ENCODE peak calls at places on chromosomes 11 and 22, in six cellular contexts. V, I, X, G, Q and S are unnamed samples.

GRCh38 chr11:84452211-84452610 is 1166.0 kb upstream of the CCDC90B start:
- DNase-seq in V (no peak), G (no peak), Q (no peak), X (no peak), I (no peak), S (no peak)

GRCh38 chr11:64753380-64754123 is 6.2 kb downstream of the PYGM start:
- DNase-seq in I (no peak), V (no peak), G (no peak), Q (no peak), X (no peak), S (no peak)

GRCh38 chr11:124113890-124114289 is 1.4 kb upstream of the VWA5A start:
- DNase-seq in X (no peak), I (no peak), V (no peak), G (peak), Q (peak), S (peak)

GRCh38 chr11:7347611-7348431 is 96.1 kb downstream of the SYT9 start:
- DNase-seq in I (no peak), V (no peak), X (no peak), Q (no peak), G (no peak), S (no peak)

GRCh38 chr11:63829823-63830489 is 9.0 kb upstream of the MARK2 start:
- DNase-seq in Q (no peak), V (peak), X (no peak), I (no peak), G (peak), S (peak)

GRCh38 chr11:1774886-1775285 is 11.2 kb upstream of the CTSD start:
- DNase-seq in X (no peak), Q (no peak), G (no peak), V (no peak), I (no peak), S (no peak)

GRCh38 chr22:20582520-20583361 is 75.3 kb downstream of the MED15 start:
- DNase-seq in I (no peak), Q (no peak), G (no peak), V (no peak), X (no peak), S (no peak)

GRCh38 chr22:19455585-19456370 is 8.3 kb upstream of the C22orf39 start:
- DNase-seq in I (no peak), V (peak), G (no peak), Q (no peak), X (no peak), S (peak)

GRCh38 chr11:125100136-125100535 is 11.3 kb downstream of the TMEM218 start:
- DNase-seq in Q (no peak), G (no peak), I (no peak), X (no peak), V (no peak), S (no peak)

GRCh38 chr22:31607696-31608095 is 54.3 kb downstream of the PISD start:
- DNase-seq in Q (no peak), G (no peak), X (no peak), I (no peak), V (no peak), S (no peak)

GRCh38 chr11:101127699-101128570 is 1.7 kb downstream of the PGR start:
- DNase-seq in Q (peak), I (no peak), G (no peak), V (no peak), X (no peak), S (no peak)

GRCh38 chr11:34380696-34381095 is 22.9 kb upstream of the ABTB2 start:
- DNase-seq in X (no peak), Q (no peak), I (no peak), V (peak), G (no peak), S (peak)

GRCh38 chr11:46278387-46279173 is 1.1 kb downstream of the CREB3L1 start:
- DNase-seq in Q (peak), V (peak), G (peak), I (peak), X (no peak), S (peak)

GRCh38 chr11:125402436-125402835 is 93.6 kb downstream of the FEZ1 start:
- DNase-seq in X (no peak), V (peak), Q (peak), I (no peak), G (peak), S (peak)

GRCh38 chr22:25083414-25084166 is 116.1 kb upstream of the CRYBB3 start:
- DNase-seq in G (no peak), V (no peak), I (no peak), X (no peak), Q (no peak), S (no peak)

GRCh38 chr11:2778630-2779498 is 79.1 kb upstream of the KCNQ1OT1 start:
- DNase-seq in V (peak), X (no peak), Q (peak), I (no peak), G (peak), S (no peak)

GRCh38 chr22:20494978-20495860 is at the start of gene KLHL22:
- DNase-seq in G (peak), Q (peak), V (peak), X (peak), I (peak), S (peak)

GRCh38 chr11:1500466-1501420 is 14.2 kb upstream of the MOB2 start:
- DNase-seq in V (no peak), X (no peak), I (no peak), Q (no peak), G (no peak), S (no peak)

GRCh38 chr11:28566643-28567042 is 458.5 kb downstream of the METTL15 start:
- DNase-seq in I (no peak), X (no peak), G (peak), Q (peak), V (peak), S (peak)

GRCh38 chr11:3834349-3835099 is 6.2 kb downstream of the RHOG start:
- DNase-seq in I (no peak), G (no peak), Q (no peak), V (no peak), X (peak), S (no peak)

GRCh38 chr11:36389811-36390210 is 93.7 kb downstream of the PRR5L start:
- DNase-seq in I (no peak), Q (no peak), G (no peak), X (no peak), V (no peak), S (no peak)

GRCh38 chr11:130623909-130624668 is 175.6 kb downstream of the ADAMTS15 start:
- DNase-seq in I (no peak), X (no peak), V (no peak), Q (no peak), G (peak), S (no peak)

GRCh38 chr11:28520291-28520690 is 412.1 kb downstream of the METTL15 start:
- DNase-seq in G (no peak), I (no peak), Q (no peak), V (no peak), X (no peak), S (no peak)

GRCh38 chr11:84322211-84322610 is 1036.0 kb upstream of the CCDC90B start:
- DNase-seq in X (no peak), V (no peak), Q (no peak), I (no peak), G (no peak), S (no peak)

GRCh38 chr11:2797181-2797711 is 88.3 kb downstream of the CDKN1C start:
- DNase-seq in X (no peak), V (no peak), Q (no peak), G (no peak), I (no peak), S (no peak)

GRCh38 chr11:86761978-86762377 is 38.4 kb upstream of the PRSS23 start:
- DNase-seq in X (no peak), Q (peak), I (no peak), G (peak), V (peak), S (peak)

GRCh38 chr11:16603890-16604783 is 134.3 kb upstream of the C11orf58 start:
- DNase-seq in V (no peak), X (no peak), G (no peak), Q (peak), I (no peak), S (no peak)

GRCh38 chr11:26753738-26754504 is 32.1 kb upstream of the SLC5A12 start:
- DNase-seq in G (peak), I (no peak), Q (peak), V (peak), X (peak), S (peak)

GRCh38 chr11:1220941-1221721 is 1.7 kb upstream of the MUC5B start:
- DNase-seq in V (no peak), I (no peak), Q (no peak), G (no peak), X (no peak), S (no peak)

GRCh38 chr11:112889446-112889845 is 71.8 kb upstream of the NCAM1 start:
- DNase-seq in I (no peak), X (no peak), V (no peak), Q (no peak), G (no peak), S (no peak)

GRCh38 chr11:118002541-118003019 is 16.4 kb downstream of the IL10RA start:
- DNase-seq in V (peak), I (peak), X (peak), Q (no peak), G (no peak), S (peak)

GRCh38 chr11:61375709-61376108 is 13.5 kb downstream of the TMEM138 start:
- DNase-seq in Q (no peak), I (no peak), V (no peak), G (peak), X (no peak), S (no peak)

GRCh38 chr22:19604711-19605268 is 80.6 kb upstream of the CLDN5 start:
- DNase-seq in V (no peak), Q (no peak), G (no peak), I (no peak), X (no peak), S (no peak)

GRCh38 chr11:94521684-94522083 is 9.4 kb downstream of the C11orf97 start:
- DNase-seq in I (no peak), G (peak), X (no peak), V (peak), Q (peak), S (peak)

GRCh38 chr22:30782613-30783012 is 87.9 kb downstream of the OSBP2 start:
- DNase-seq in Q (no peak), I (no peak), G (no peak), X (no peak), V (peak), S (no peak)

GRCh38 chr22:49097966-49098365 is 729.7 kb downstream of the BRD1 start:
- DNase-seq in I (no peak), X (no peak), Q (no peak), V (no peak), G (no peak), S (no peak)

GRCh38 chr22:17587631-17588030 is 24.3 kb downstream of the SLC25A18 start:
- DNase-seq in I (no peak), X (no peak), V (no peak), G (no peak), Q (no peak), S (no peak)

GRCh38 chr11:16337421-16338213 is 18.7 kb downstream of the SOX6 start:
- DNase-seq in V (no peak), X (no peak), G (no peak), I (no peak), Q (no peak), S (no peak)

GRCh38 chr11:116224154-116224888 is 548.5 kb downstream of the BUD13 start:
- DNase-seq in Q (peak), G (peak), I (peak), X (peak), V (peak), S (peak)

GRCh38 chr11:76910620-76911414 is 50.1 kb downstream of the ACER3 start:
- DNase-seq in V (peak), Q (peak), G (peak), I (no peak), X (peak), S (peak)
- H3K4me3 ChIP-seq in V (no peak), Q (peak), G (no peak), I (no peak), X (no peak), S (no peak)

GRCh38 chr22:41919357-41920224 is 4.7 kb upstream of the SHISA8 start:
- DNase-seq in I (peak), V (peak), G (no peak), X (peak), Q (peak), S (peak)
- H3K4me3 ChIP-seq in I (peak), V (peak), G (peak), X (peak), Q (peak), S (peak)

DNA sequence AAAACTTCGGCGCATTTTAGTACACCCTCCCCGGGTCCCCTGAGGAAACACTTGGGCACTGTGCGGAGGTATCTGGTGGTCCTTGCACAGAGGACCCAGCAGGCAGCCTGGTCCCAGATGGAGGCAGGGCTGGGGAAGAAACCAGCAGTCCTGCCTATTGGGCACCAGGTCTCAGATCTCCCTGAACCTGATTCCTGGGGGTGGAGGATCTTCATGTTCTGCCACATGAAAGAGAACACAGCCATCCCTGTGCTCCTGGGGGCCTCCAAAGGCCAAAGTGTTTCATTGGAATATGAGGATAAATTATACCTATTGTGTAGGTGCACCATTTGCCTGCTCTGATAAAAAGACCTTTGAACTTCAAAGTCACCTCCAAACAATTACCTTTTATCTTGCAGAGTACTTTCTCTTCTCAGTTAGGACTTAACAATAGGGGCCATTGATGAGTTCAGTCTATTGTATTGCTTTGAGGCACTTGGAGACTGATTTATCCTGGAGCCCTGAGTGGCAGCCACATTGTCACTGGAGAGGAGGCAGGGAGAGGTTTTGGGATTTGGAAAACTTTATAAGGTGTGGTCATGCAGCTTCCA is 1.8 kb downstream of the RCN1 start:
- DNase-seq in Q (no peak), I (no peak), V (no peak), G (no peak), X (peak), S (no peak)
- H3K4me3 ChIP-seq in Q (peak), I (no peak), V (peak), G (peak), X (no peak), S (peak)

GRCh38 chr22:46064966-46065666 is 85.2 kb upstream of the PPARA start:
- DNase-seq in G (peak), I (no peak), V (peak), X (no peak), Q (no peak), S (peak)
- H3K4me3 ChIP-seq in G (peak), I (no peak), V (no peak), X (no peak), Q (peak), S (peak)

GRCh38 chr22:36329217-36330078 is 58.3 kb downstream of the MYH9 start:
- DNase-seq in V (peak), Q (peak), I (peak), X (peak), G (peak), S (peak)
- H3K4me3 ChIP-seq in V (no peak), Q (no peak), I (peak), X (peak), G (no peak), S (no peak)

GRCh38 chr11:92830382-92831148 is 138.9 kb upstream of the MTNR1B start:
- DNase-seq in Q (no peak), I (no peak), X (no peak), G (no peak), V (no peak), S (no peak)
- H3K4me3 ChIP-seq in Q (no peak), I (no peak), X (no peak), G (no peak), V (no peak), S (no peak)

GRCh38 chr22:41562461-41562860 is 1.7 kb downstream of the CSDC2 start:
- DNase-seq in G (no peak), I (no peak), X (no peak), Q (no peak), V (no peak), S (no peak)

GRCh38 chr22:41564563-41564962 is 3.8 kb downstream of the CSDC2 start:
- DNase-seq in I (no peak), Q (no peak), G (no peak), X (no peak), V (peak), S (peak)

GRCh38 chr22:41561335-41561734 is 525 bp downstream of the CSDC2 start:
- DNase-seq in G (peak), X (no peak), I (no peak), V (no peak), Q (peak), S (no peak)

GRCh38 chr22:41561788-41562187 is 978 bp downstream of the CSDC2 start:
- DNase-seq in Q (no peak), X (no peak), G (no peak), I (no peak), V (no peak), S (no peak)

GRCh38 chr22:41563051-41563711 is 2.4 kb downstream of the CSDC2 start:
- DNase-seq in G (peak), V (peak), X (no peak), Q (peak), I (no peak), S (peak)
- H3K4me3 ChIP-seq in G (peak), V (no peak), X (no peak), Q (no peak), I (no peak), S (no peak)